ENCODE peak calls at places on chromosomes 6 and 20, in nine cellular contexts. E is Panc1; Q is ascending aorta; G is astrocyte of the cerebellum; B is B cell; X is GM13976; Z is CD8-positive, alpha-beta T cell; K is choroid plexus epithelial cell; L is dorsolateral prefrontal cortex. A is an unnamed sample.

GRCh38 chr6:131001945-131002661 is 60.9 kb downstream of the EPB41L2 start:
- DNase-seq in E (no peak), Q (no peak), G (no peak), B (no peak), X (no peak), Z (no peak), K (peak), L (no peak), A (no peak)

GRCh38 chr6:91812596-91813274 is 1225.9 kb upstream of the MAP3K7 start:
- DNase-seq in E (no peak), Q (no peak), G (no peak), B (no peak), X (no peak), Z (no peak), K (peak), L (no peak), A (no peak)

GRCh38 chr6:87656857-87657256 is 45.2 kb downstream of the AKIRIN2 start:
- DNase-seq in E (no peak), Q (no peak), G (no peak), B (no peak), X (no peak), Z (no peak), K (peak), L (no peak), A (no peak)

GRCh38 chr20:36441416-36441815 is 99.9 kb upstream of the MYL9 start:
- DNase-seq in E (no peak), Q (no peak), G (no peak), B (no peak), X (no peak), Z (no peak), K (no peak), L (peak), A (no peak)

GRCh38 chr6:137927777-137928218 is 60.7 kb downstream of the TNFAIP3 start:
- DNase-seq in E (no peak), Q (no peak), G (no peak), B (peak), X (peak), Z (peak), K (peak), L (no peak), A (no peak)

GRCh38 chr6:87858440-87858839 is 156.4 kb upstream of the AKIRIN2 start:
- DNase-seq in E (no peak), Q (no peak), G (no peak), B (no peak), X (no peak), Z (no peak), K (peak), L (no peak), A (no peak)

GRCh38 chr6:166476061-166476591 is 93.4 kb upstream of the MPC1 start:
- DNase-seq in E (no peak), Q (no peak), G (no peak), B (no peak), X (no peak), Z (no peak), K (no peak), L (no peak), A (no peak)

GRCh38 chr6:34358389-34358906 is 34.0 kb downstream of the NUDT3 start:
- DNase-seq in E (no peak), Q (no peak), G (peak), B (no peak), X (no peak), Z (no peak), K (peak), L (no peak), A (no peak)

GRCh38 chr20:37095108-37095608 is 639 bp downstream of the RBL1 start:
- DNase-seq in E (no peak), Q (no peak), G (no peak), B (peak), X (peak), Z (peak), K (peak), L (no peak), A (no peak)

GRCh38 chr6:112298021-112298745 is 43.8 kb upstream of the LAMA4 start:
- DNase-seq in E (no peak), Q (no peak), G (peak), B (no peak), X (no peak), Z (no peak), K (peak), L (no peak), A (no peak)

GRCh38 chr6:168154263-168154917 is 75.4 kb upstream of the FRMD1 start:
- DNase-seq in E (no peak), Q (no peak), G (no peak), B (no peak), X (no peak), Z (no peak), K (no peak), L (no peak), A (no peak)

GRCh38 chr20:1187605-1188171 is 2.9 kb upstream of the TMEM74B start:
- DNase-seq in E (no peak), Q (no peak), G (no peak), B (no peak), X (no peak), Z (no peak), K (peak), L (no peak), A (no peak)

GRCh38 chr6:154653853-154654252 is 79.4 kb upstream of the SCAF8 start:
- DNase-seq in E (no peak), Q (peak), G (no peak), B (no peak), X (no peak), Z (no peak), K (peak), L (no peak), A (no peak)

GRCh38 chr6:63816979-63817436 is 181.4 kb downstream of the PHF3 start:
- DNase-seq in E (no peak), Q (no peak), G (no peak), B (no peak), X (peak), Z (no peak), K (peak), L (no peak), A (no peak)
- TF ChIP-seq CTCF in E (peak), Q (no peak), G (peak), B (no peak), X (no peak), Z (no peak), K (peak), L (no peak), A (no peak)

GRCh38 chr20:62131560-62132320 is 9.5 kb downstream of the LSM14B start:
- DNase-seq in E (no peak), Q (no peak), G (no peak), B (no peak), X (no peak), Z (no peak), K (no peak), L (no peak), A (no peak)
- TF ChIP-seq CTCF in E (no peak), Q (no peak), G (no peak), B (no peak), X (no peak), Z (no peak), K (no peak), L (no peak), A (no peak)

DNA sequence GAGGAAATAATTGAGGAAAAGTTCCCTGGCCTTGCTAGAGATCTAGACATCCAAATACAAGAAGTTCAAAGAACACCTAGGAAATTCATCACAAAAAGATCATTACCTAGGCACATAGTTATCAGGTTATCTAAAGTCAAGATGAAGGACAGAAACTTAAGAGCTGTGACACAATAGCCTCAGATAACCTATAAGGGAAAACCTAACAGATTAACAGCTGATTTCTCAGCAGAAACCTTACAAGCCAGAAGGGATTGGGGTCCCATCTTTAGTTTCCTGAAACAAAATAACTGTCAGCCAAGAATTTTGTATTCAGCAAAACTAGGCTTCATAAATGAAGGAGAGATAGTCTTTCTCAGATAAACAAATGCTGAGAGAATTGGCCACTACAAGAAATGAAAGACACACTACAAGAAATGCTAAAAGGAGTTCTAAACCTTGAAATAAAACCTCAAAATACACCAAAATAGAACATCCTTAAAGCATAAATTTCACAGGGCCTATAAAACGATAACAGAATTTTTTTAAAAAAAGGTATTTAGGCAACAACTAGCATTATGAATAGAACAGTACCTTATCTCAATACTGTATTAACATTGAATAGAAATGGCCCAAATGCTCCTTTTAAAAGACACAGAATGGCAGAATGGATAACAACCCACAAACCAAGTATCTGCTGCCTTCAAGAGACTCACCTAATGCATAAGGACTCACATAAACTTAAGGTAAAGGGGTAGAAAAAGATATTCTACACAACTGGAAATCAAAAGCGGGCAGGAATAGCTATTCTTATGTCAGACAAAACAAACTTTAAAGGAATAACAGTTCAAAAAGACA is 9.7 kb downstream of the RNGTT start:
- DNase-seq in E (no peak), Q (no peak), G (no peak), B (no peak), X (no peak), Z (no peak), K (no peak), L (no peak), A (no peak)
- TF ChIP-seq CTCF in E (no peak), Q (no peak), G (no peak), B (no peak), X (no peak), Z (no peak), K (no peak), L (no peak), A (no peak)

DNA sequence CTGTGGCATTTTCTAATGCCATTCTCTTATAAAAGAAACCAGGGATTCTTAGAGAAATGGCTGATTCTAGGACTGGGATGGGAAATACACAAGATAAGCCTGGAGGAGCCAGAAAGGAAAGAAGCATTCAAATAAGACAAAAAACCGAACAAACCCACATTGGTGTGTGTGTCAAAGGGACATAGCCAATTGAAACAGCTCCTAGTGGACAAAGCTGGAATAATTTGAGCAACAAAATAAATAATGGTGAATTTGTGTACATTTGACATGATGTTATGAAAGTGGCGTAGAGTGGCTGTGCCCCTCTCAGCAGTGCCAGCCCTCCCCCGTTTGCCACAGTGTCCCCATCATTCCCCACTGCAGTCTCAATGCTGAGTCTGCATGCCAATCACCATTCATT is 55.5 kb downstream of the B3GAT2 start:
- DNase-seq in E (no peak), Q (no peak), G (no peak), B (no peak), X (no peak), Z (no peak), K (peak), L (no peak), A (no peak)
- TF ChIP-seq CTCF in E (peak), Q (no peak), G (peak), B (peak), X (no peak), Z (no peak), K (peak), L (no peak), A (no peak)

GRCh38 chr20:56360133-56360898 is 1.5 kb downstream of the FAM210B start:
- DNase-seq in E (no peak), Q (no peak), G (no peak), B (no peak), X (no peak), Z (no peak), K (no peak), L (no peak), A (no peak)
- TF ChIP-seq CTCF in E (no peak), Q (no peak), G (no peak), B (no peak), X (no peak), Z (no peak), K (no peak), L (no peak), A (no peak)

DNA sequence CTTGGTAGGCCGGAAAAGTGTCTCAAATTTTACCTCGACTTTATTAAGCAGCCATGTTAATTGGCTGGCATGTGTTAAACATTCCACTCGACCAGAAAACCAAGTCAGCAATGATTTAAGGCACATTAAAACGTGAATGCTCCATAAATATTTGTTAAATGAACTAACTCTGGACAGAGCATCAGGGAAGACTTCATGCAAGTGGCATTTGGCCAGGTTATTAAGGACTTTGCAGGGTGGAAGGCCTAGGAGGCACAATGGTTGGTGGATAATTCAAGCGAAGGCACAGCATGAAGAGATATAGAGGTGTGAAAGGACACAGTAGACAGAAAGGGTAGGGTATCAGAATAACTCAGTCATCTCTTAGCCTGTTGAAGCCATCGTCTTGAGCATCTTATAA is 23.0 kb downstream of the ELOVL5 start:
- DNase-seq in E (no peak), Q (no peak), G (no peak), B (no peak), X (no peak), Z (no peak), K (peak), L (no peak), A (no peak)
- TF ChIP-seq CTCF in E (no peak), Q (no peak), G (no peak), B (no peak), X (no peak), Z (no peak), K (no peak), L (no peak), A (no peak)

GRCh38 chr20:34709836-34710567 is 5.9 kb downstream of the TP53INP2 start:
- DNase-seq in E (no peak), Q (peak), G (no peak), B (peak), X (peak), Z (peak), K (peak), L (peak), A (no peak)
- TF ChIP-seq CTCF in E (peak), Q (no peak), G (no peak), B (peak), X (peak), Z (no peak), K (no peak), L (peak), A (no peak)

GRCh38 chr6:107942164-107942563 is 15.8 kb downstream of the SEC63 start:
- DNase-seq in E (no peak), Q (no peak), G (no peak), B (no peak), X (no peak), Z (no peak), K (no peak), L (no peak), A (no peak)

GRCh38 chr6:107943626-107944439 is 14.2 kb downstream of the SEC63 start:
- DNase-seq in E (no peak), Q (no peak), G (no peak), B (no peak), X (no peak), Z (no peak), K (no peak), L (no peak), A (no peak)

GRCh38 chr6:107941199-107941598 is 16.8 kb downstream of the SEC63 start:
- DNase-seq in E (no peak), Q (no peak), G (no peak), B (no peak), X (no peak), Z (no peak), K (no peak), L (no peak), A (no peak)

GRCh38 chr6:107936162-107936909 is 21.7 kb downstream of the SEC63 start:
- DNase-seq in E (no peak), Q (no peak), G (no peak), B (no peak), X (no peak), Z (no peak), K (no peak), L (no peak), A (no peak)

DNA sequence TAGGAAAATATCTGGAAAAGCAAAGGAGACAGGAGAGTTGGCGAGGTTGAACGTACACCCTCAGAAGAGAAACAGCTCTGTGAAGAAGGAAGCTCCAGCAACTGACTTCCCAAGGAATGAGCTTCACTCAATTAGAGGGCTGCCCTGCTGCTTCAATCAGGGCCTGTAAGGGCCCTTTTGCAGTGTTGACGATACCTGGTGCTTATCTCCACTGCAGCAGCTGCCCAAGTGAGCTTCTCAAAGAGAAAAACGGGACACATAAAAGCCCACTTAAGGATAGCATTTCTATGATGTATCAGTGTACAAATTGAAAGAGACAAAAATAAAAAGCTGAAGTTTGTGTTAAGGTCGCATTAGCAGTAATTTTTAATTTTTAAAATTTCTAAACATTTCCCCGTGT is 16.4 kb downstream of the SEC63 start:
- DNase-seq in E (no peak), Q (no peak), G (no peak), B (no peak), X (no peak), Z (no peak), K (no peak), L (no peak), A (no peak)
- TF ChIP-seq CTCF in E (no peak), Q (no peak), G (no peak), B (no peak), X (no peak), Z (no peak), K (no peak), L (no peak), A (no peak)

DNA sequence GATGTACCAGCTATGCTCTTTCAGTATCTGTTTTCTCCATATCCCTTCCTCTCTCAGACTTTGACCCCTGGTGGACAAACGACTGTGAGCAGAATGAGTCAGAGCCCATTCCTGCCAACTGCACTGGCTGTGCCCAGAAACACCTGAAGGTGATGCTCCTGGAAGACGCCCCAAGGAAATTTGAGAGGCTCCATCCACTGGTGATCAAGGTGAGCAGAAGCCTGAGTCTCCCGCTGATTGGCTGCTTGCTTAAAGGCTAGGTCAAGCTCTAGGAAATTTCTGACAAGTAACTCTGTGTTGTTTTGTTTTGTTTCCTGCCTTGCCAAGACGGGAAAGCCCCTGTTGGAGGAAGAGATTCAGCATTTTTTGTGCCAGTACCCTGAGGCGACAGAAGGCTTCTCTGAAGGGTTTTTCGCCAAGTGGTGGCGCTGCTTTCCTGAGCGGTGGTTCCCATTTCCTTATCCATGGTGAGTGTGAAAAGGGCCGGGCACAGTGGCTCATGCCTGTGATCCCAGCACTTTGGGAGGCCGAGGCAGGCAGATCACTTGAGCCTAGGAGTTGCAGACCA is 28.6 kb downstream of the C6orf89 start:
- DNase-seq in E (peak), Q (no peak), G (peak), B (no peak), X (no peak), Z (no peak), K (peak), L (no peak), A (no peak)
- TF ChIP-seq CTCF in E (peak), Q (no peak), G (peak), B (no peak), X (no peak), Z (no peak), K (peak), L (no peak), A (no peak)

A was measured in omental fat pad.